ENCODE peak calls at places on chromosomes 4 and X, in nine cellular contexts. One of them, this sample, is unnamed.

GRCh38 chr4:86482296-86482695 is 111.8 kb upstream of the PTPN13 start:
- DNase-seq in activated naive CD4-positive, alpha-beta T cell: no peak
- DNase-seq in kidney tubule cell: no peak
- DNase-seq in HuH-7: no peak
- DNase-seq in ureter: no peak
- DNase-seq in H9: no peak
- DNase-seq in DMS79: no peak
- DNase-seq in osteocyte: no peak
- DNase-seq in A549: no peak
- DNase-seq in this sample: no peak

GRCh38 chr4:170420255-170420693 is 330.5 kb upstream of the AADAT start:
- DNase-seq in osteocyte: no peak
- DNase-seq in DMS79: no peak
- DNase-seq in HuH-7: no peak
- DNase-seq in A549: no peak
- DNase-seq in ureter: no peak
- DNase-seq in H9: no peak
- DNase-seq in kidney tubule cell: no peak
- DNase-seq in activated naive CD4-positive, alpha-beta T cell: no peak
- DNase-seq in this sample: no peak

GRCh38 chr4:140099993-140100392 is 54.0 kb downstream of the MAML3 start:
- DNase-seq in osteocyte: no peak
- DNase-seq in HuH-7: no peak
- DNase-seq in activated naive CD4-positive, alpha-beta T cell: no peak
- DNase-seq in H9: no peak
- DNase-seq in ureter: no peak
- DNase-seq in DMS79: no peak
- DNase-seq in A549: no peak
- DNase-seq in kidney tubule cell: peak; percentile 35
- DNase-seq in this sample: peak; percentile 92

GRCh38 chr4:152700151-152700550 is 20.4 kb upstream of the TMEM154 start:
- DNase-seq in kidney tubule cell: no peak
- DNase-seq in DMS79: no peak
- DNase-seq in activated naive CD4-positive, alpha-beta T cell: no peak
- DNase-seq in A549: no peak
- DNase-seq in ureter: no peak
- DNase-seq in HuH-7: no peak
- DNase-seq in H9: peak; percentile 53
- DNase-seq in osteocyte: no peak
- DNase-seq in this sample: no peak

GRCh38 chr4:95095352-95095974 is 337.7 kb downstream of the BMPR1B start:
- DNase-seq in kidney tubule cell: peak; percentile 40
- DNase-seq in H9: no peak
- DNase-seq in osteocyte: no peak
- DNase-seq in activated naive CD4-positive, alpha-beta T cell: no peak
- DNase-seq in DMS79: no peak
- DNase-seq in ureter: no peak
- DNase-seq in A549: no peak
- DNase-seq in HuH-7: no peak
- DNase-seq in this sample: no peak

GRCh38 chr4:99506781-99507180 is 4.0 kb upstream of the C4orf17 start:
- DNase-seq in ureter: no peak
- DNase-seq in kidney tubule cell: peak; percentile 17
- DNase-seq in H9: no peak
- DNase-seq in DMS79: no peak
- DNase-seq in activated naive CD4-positive, alpha-beta T cell: no peak
- DNase-seq in A549: no peak
- DNase-seq in osteocyte: no peak
- DNase-seq in HuH-7: no peak
- DNase-seq in this sample: no peak

GRCh38 chr4:147479817-147480216 is 1.1 kb upstream of the EDNRA start:
- DNase-seq in kidney tubule cell: no peak
- DNase-seq in activated naive CD4-positive, alpha-beta T cell: no peak
- DNase-seq in osteocyte: no peak
- DNase-seq in H9: no peak
- DNase-seq in HuH-7: no peak
- DNase-seq in ureter: no peak
- DNase-seq in A549: no peak
- DNase-seq in DMS79: no peak
- DNase-seq in this sample: no peak

GRCh38 chr4:156959298-156959702 is 12.3 kb downstream of the PDGFC start:
- DNase-seq in activated naive CD4-positive, alpha-beta T cell: no peak
- DNase-seq in kidney tubule cell: no peak
- DNase-seq in DMS79: no peak
- DNase-seq in osteocyte: no peak
- DNase-seq in A549: no peak
- DNase-seq in H9: no peak
- DNase-seq in HuH-7: no peak
- DNase-seq in ureter: no peak
- DNase-seq in this sample: no peak

GRCh38 chr4:106541253-106541652 is 172.7 kb upstream of the GIMD1 start:
- DNase-seq in activated naive CD4-positive, alpha-beta T cell: no peak
- DNase-seq in DMS79: no peak
- DNase-seq in ureter: no peak
- DNase-seq in osteocyte: no peak
- DNase-seq in HuH-7: no peak
- DNase-seq in H9: no peak
- DNase-seq in A549: no peak
- DNase-seq in kidney tubule cell: peak; percentile 38
- DNase-seq in this sample: no peak

GRCh38 chr4:119118397-119118796 is 17.2 kb upstream of the MYOZ2 start:
- DNase-seq in H9: no peak
- DNase-seq in kidney tubule cell: no peak
- DNase-seq in activated naive CD4-positive, alpha-beta T cell: no peak
- DNase-seq in osteocyte: no peak
- DNase-seq in DMS79: no peak
- DNase-seq in HuH-7: no peak
- DNase-seq in ureter: no peak
- DNase-seq in A549: no peak
- DNase-seq in this sample: no peak

GRCh38 chrX:115344885-115345653 is 55.6 kb downstream of the LUZP4 start:
- DNase-seq in HuH-7: peak; percentile 63
- DNase-seq in H9: peak; percentile 68
- DNase-seq in DMS79: peak; percentile 73
- DNase-seq in osteocyte: peak; percentile 97
- DNase-seq in activated naive CD4-positive, alpha-beta T cell: no peak
- DNase-seq in A549: peak; percentile 62
- DNase-seq in kidney tubule cell: peak; percentile 91
- DNase-seq in ureter: peak; percentile 87
- DNase-seq in this sample: peak; percentile 93

GRCh38 chrX:9525511-9526248 is 60.8 kb downstream of the TBL1X start:
- DNase-seq in activated naive CD4-positive, alpha-beta T cell: no peak
- DNase-seq in H9: no peak
- DNase-seq in HuH-7: no peak
- DNase-seq in osteocyte: no peak
- DNase-seq in A549: no peak
- DNase-seq in kidney tubule cell: no peak
- DNase-seq in DMS79: no peak
- DNase-seq in ureter: no peak
- DNase-seq in this sample: no peak

GRCh38 chrX:78545233-78545632 is 113.9 kb downstream of the RTL3 start:
- DNase-seq in ureter: no peak
- DNase-seq in kidney tubule cell: no peak
- DNase-seq in DMS79: no peak
- DNase-seq in A549: no peak
- DNase-seq in H9: no peak
- DNase-seq in HuH-7: no peak
- DNase-seq in activated naive CD4-positive, alpha-beta T cell: no peak
- DNase-seq in osteocyte: no peak
- DNase-seq in this sample: no peak

GRCh38 chr4:176791591-176792347 is 953 bp downstream of the VEGFC start:
- DNase-seq in kidney tubule cell: peak; percentile 68
- DNase-seq in activated naive CD4-positive, alpha-beta T cell: no peak
- DNase-seq in DMS79: no peak
- DNase-seq in H9: peak; percentile 38
- DNase-seq in osteocyte: peak; percentile 85
- DNase-seq in HuH-7: peak; percentile 13
- DNase-seq in A549: no peak
- DNase-seq in ureter: no peak
- DNase-seq in this sample: no peak

GRCh38 chrX:100685284-100685996 is 41.4 kb downstream of the SRPX2 start:
- DNase-seq in kidney tubule cell: peak; percentile 79
- DNase-seq in HuH-7: peak; percentile 45
- DNase-seq in osteocyte: no peak
- DNase-seq in activated naive CD4-positive, alpha-beta T cell: peak; percentile 24
- DNase-seq in DMS79: no peak
- DNase-seq in H9: peak; percentile 67
- DNase-seq in A549: peak; percentile 55
- DNase-seq in ureter: peak; percentile 75
- DNase-seq in this sample: peak; percentile 93

GRCh38 chr4:185567828-185568442 is 32.6 kb upstream of the PDLIM3 start:
- DNase-seq in activated naive CD4-positive, alpha-beta T cell: no peak
- DNase-seq in kidney tubule cell: no peak
- DNase-seq in DMS79: no peak
- DNase-seq in HuH-7: no peak
- DNase-seq in osteocyte: no peak
- DNase-seq in A549: no peak
- DNase-seq in H9: no peak
- DNase-seq in ureter: peak; percentile 71
- DNase-seq in this sample: peak; percentile 91

GRCh38 chr4:88897180-88897579 is 159.8 kb downstream of the FAM13A start:
- DNase-seq in H9: no peak
- DNase-seq in osteocyte: no peak
- DNase-seq in HuH-7: no peak
- DNase-seq in DMS79: no peak
- DNase-seq in ureter: no peak
- DNase-seq in kidney tubule cell: peak; percentile 25
- DNase-seq in activated naive CD4-positive, alpha-beta T cell: no peak
- DNase-seq in A549: no peak
- DNase-seq in this sample: no peak

GRCh38 chrX:96314974-96315373 is 369.7 kb upstream of the DIAPH2 start:
- DNase-seq in HuH-7: no peak
- DNase-seq in A549: no peak
- DNase-seq in osteocyte: no peak
- DNase-seq in ureter: no peak
- DNase-seq in DMS79: no peak
- DNase-seq in activated naive CD4-positive, alpha-beta T cell: no peak
- DNase-seq in H9: no peak
- DNase-seq in kidney tubule cell: peak; percentile 46
- DNase-seq in this sample: no peak

GRCh38 chr4:6391852-6392188 is 80.6 kb downstream of the PPP2R2C start:
- DNase-seq in activated naive CD4-positive, alpha-beta T cell: no peak
- DNase-seq in A549: no peak
- DNase-seq in kidney tubule cell: peak; percentile 82
- DNase-seq in H9: no peak
- DNase-seq in DMS79: no peak
- DNase-seq in ureter: no peak
- DNase-seq in HuH-7: no peak
- DNase-seq in osteocyte: no peak
- DNase-seq in this sample: no peak

GRCh38 chr4:163085085-163085484 is 81.6 kb downstream of the NAF1 start:
- DNase-seq in kidney tubule cell: no peak
- DNase-seq in activated naive CD4-positive, alpha-beta T cell: no peak
- DNase-seq in HuH-7: no peak
- DNase-seq in A549: no peak
- DNase-seq in H9: no peak
- DNase-seq in ureter: no peak
- DNase-seq in DMS79: no peak
- DNase-seq in osteocyte: no peak
- DNase-seq in this sample: no peak

GRCh38 chr4:38313999-38314561 is 349.9 kb upstream of the KLF3 start:
- DNase-seq in kidney tubule cell: peak; percentile 77
- DNase-seq in H9: no peak
- DNase-seq in activated naive CD4-positive, alpha-beta T cell: no peak
- DNase-seq in HuH-7: no peak
- DNase-seq in ureter: no peak
- DNase-seq in A549: no peak
- DNase-seq in osteocyte: no peak
- DNase-seq in DMS79: no peak
- DNase-seq in this sample: no peak

GRCh38 chr4:86848136-86848535 is 1.0 kb downstream of the SLC10A6 start:
- DNase-seq in kidney tubule cell: no peak
- DNase-seq in A549: no peak
- DNase-seq in osteocyte: no peak
- DNase-seq in DMS79: no peak
- DNase-seq in HuH-7: no peak
- DNase-seq in ureter: no peak
- DNase-seq in activated naive CD4-positive, alpha-beta T cell: no peak
- DNase-seq in H9: no peak
- DNase-seq in this sample: no peak

GRCh38 chrX:63434665-63435064 is 83.5 kb upstream of the SPIN4 start:
- DNase-seq in kidney tubule cell: peak; percentile 17
- DNase-seq in H9: peak; percentile 43
- DNase-seq in ureter: no peak
- DNase-seq in A549: no peak
- DNase-seq in activated naive CD4-positive, alpha-beta T cell: no peak
- DNase-seq in DMS79: no peak
- DNase-seq in HuH-7: peak; percentile 1
- DNase-seq in osteocyte: no peak
- DNase-seq in this sample: no peak

This sample was measured in esophagus muscularis mucosa.